ENCODE peak calls at places on chromosomes 16 and 17, in four cellular contexts. One of them, this sample, is unnamed.

GRCh38 chr17:7737601-7738000 is 20.1 kb downstream of the DNAH2 start:
- DNase-seq in AG04450: no peak
- DNase-seq in nephron progenitor cell: no peak
- DNase-seq in NCI-H748 treated with DMSO at 0.1 percent for 48 hours: no peak
- DNase-seq in this sample: no peak

GRCh38 chr16:24977673-24978065 is 37.5 kb downstream of the ARHGAP17 start:
- DNase-seq in AG04450: peak
- DNase-seq in nephron progenitor cell: no peak
- DNase-seq in NCI-H748 treated with DMSO at 0.1 percent for 48 hours: no peak
- DNase-seq in this sample: no peak

GRCh38 chr16:15781650-15782049 is 75.2 kb downstream of the MYH11 start:
- DNase-seq in AG04450: no peak
- DNase-seq in nephron progenitor cell: no peak
- DNase-seq in NCI-H748 treated with DMSO at 0.1 percent for 48 hours: no peak
- DNase-seq in this sample: no peak

GRCh38 chr16:715448-716249 is 731 bp downstream of the METRN start:
- DNase-seq in AG04450: no peak
- DNase-seq in nephron progenitor cell: peak
- DNase-seq in NCI-H748 treated with DMSO at 0.1 percent for 48 hours: no peak
- DNase-seq in this sample: no peak

GRCh38 chr17:45783593-45784292 is 377 bp upstream of the CRHR1 start:
- DNase-seq in AG04450: no peak
- DNase-seq in nephron progenitor cell: peak
- DNase-seq in NCI-H748 treated with DMSO at 0.1 percent for 48 hours: no peak
- DNase-seq in this sample: peak

GRCh38 chr16:3074860-3075545 is 9.6 kb downstream of the IL32 start:
- DNase-seq in AG04450: no peak
- DNase-seq in nephron progenitor cell: no peak
- DNase-seq in NCI-H748 treated with DMSO at 0.1 percent for 48 hours: no peak
- DNase-seq in this sample: no peak

GRCh38 chr17:57578608-57578990 is 166.5 kb downstream of the CCDC182 start:
- DNase-seq in AG04450: no peak
- DNase-seq in nephron progenitor cell: no peak
- DNase-seq in NCI-H748 treated with DMSO at 0.1 percent for 48 hours: peak
- DNase-seq in this sample: peak

GRCh38 chr17:80887639-80888175 is 103.9 kb upstream of the CHMP6 start:
- DNase-seq in AG04450: no peak
- DNase-seq in nephron progenitor cell: no peak
- DNase-seq in NCI-H748 treated with DMSO at 0.1 percent for 48 hours: no peak
- DNase-seq in this sample: no peak

GRCh38 chr16:62256406-62256805 is 220.2 kb upstream of the CDH8 start:
- DNase-seq in AG04450: no peak
- DNase-seq in nephron progenitor cell: no peak
- DNase-seq in NCI-H748 treated with DMSO at 0.1 percent for 48 hours: peak
- DNase-seq in this sample: no peak

GRCh38 chr17:31598388-31598760 is 206.9 kb downstream of the RAB11FIP4 start:
- DNase-seq in AG04450: no peak
- DNase-seq in nephron progenitor cell: no peak
- DNase-seq in NCI-H748 treated with DMSO at 0.1 percent for 48 hours: no peak
- DNase-seq in this sample: no peak

GRCh38 chr16:75244225-75244792 is 7.1 kb downstream of the BCAR1 start:
- DNase-seq in AG04450: no peak
- DNase-seq in nephron progenitor cell: no peak
- DNase-seq in NCI-H748 treated with DMSO at 0.1 percent for 48 hours: no peak
- DNase-seq in this sample: no peak

GRCh38 chr17:27917000-27917399 is 23.8 kb upstream of the LYRM9 start:
- DNase-seq in AG04450: no peak
- DNase-seq in nephron progenitor cell: no peak
- DNase-seq in NCI-H748 treated with DMSO at 0.1 percent for 48 hours: no peak
- DNase-seq in this sample: no peak

GRCh38 chr17:30920282-30920681 is 1.5 kb upstream of the ADAP2 start:
- DNase-seq in AG04450: peak
- DNase-seq in nephron progenitor cell: peak
- DNase-seq in NCI-H748 treated with DMSO at 0.1 percent for 48 hours: no peak
- DNase-seq in this sample: no peak

GRCh38 chr16:89010210-89010925 is 33.4 kb upstream of the CBFA2T3 start:
- DNase-seq in AG04450: no peak
- DNase-seq in nephron progenitor cell: no peak
- DNase-seq in NCI-H748 treated with DMSO at 0.1 percent for 48 hours: no peak
- DNase-seq in this sample: no peak

GRCh38 chr17:59488805-59489204 is 76.6 kb upstream of the DHX40 start:
- DNase-seq in AG04450: no peak
- DNase-seq in nephron progenitor cell: no peak
- DNase-seq in NCI-H748 treated with DMSO at 0.1 percent for 48 hours: no peak
- DNase-seq in this sample: no peak

GRCh38 chr16:86398622-86399021 is 111.7 kb upstream of the FOXF1 start:
- DNase-seq in AG04450: peak
- DNase-seq in nephron progenitor cell: no peak
- DNase-seq in NCI-H748 treated with DMSO at 0.1 percent for 48 hours: no peak
- DNase-seq in this sample: no peak

GRCh38 chr17:48610282-48611211 is at the start of gene HOXB7:
- DNase-seq in AG04450: no peak
- DNase-seq in nephron progenitor cell: peak
- DNase-seq in NCI-H748 treated with DMSO at 0.1 percent for 48 hours: peak
- DNase-seq in this sample: peak

GRCh38 chr16:19094542-19095365 is 19.0 kb upstream of the ITPRIPL2 start:
- DNase-seq in AG04450: no peak
- DNase-seq in nephron progenitor cell: no peak
- DNase-seq in NCI-H748 treated with DMSO at 0.1 percent for 48 hours: no peak
- DNase-seq in this sample: no peak

GRCh38 chr17:80261159-80261894 is 675 bp downstream of the RNF213 start:
- DNase-seq in AG04450: no peak
- DNase-seq in nephron progenitor cell: peak
- DNase-seq in NCI-H748 treated with DMSO at 0.1 percent for 48 hours: peak
- DNase-seq in this sample: peak

GRCh38 chr17:75832652-75833400 is 11.4 kb downstream of the UNC13D start:
- DNase-seq in AG04450: no peak
- DNase-seq in nephron progenitor cell: no peak
- DNase-seq in NCI-H748 treated with DMSO at 0.1 percent for 48 hours: no peak
- DNase-seq in this sample: no peak

GRCh38 chr17:37696366-37696765 is 48.5 kb downstream of the HNF1B start:
- DNase-seq in AG04450: no peak
- DNase-seq in nephron progenitor cell: no peak
- DNase-seq in NCI-H748 treated with DMSO at 0.1 percent for 48 hours: no peak
- DNase-seq in this sample: no peak

GRCh38 chr16:28879261-28879840 is 1.1 kb downstream of the ATP2A1 start:
- DNase-seq in AG04450: no peak
- DNase-seq in nephron progenitor cell: no peak
- DNase-seq in NCI-H748 treated with DMSO at 0.1 percent for 48 hours: peak
- DNase-seq in this sample: no peak

GRCh38 chr17:82228842-82229685 is at the start of gene SLC16A3:
- DNase-seq in AG04450: no peak
- DNase-seq in nephron progenitor cell: peak
- DNase-seq in NCI-H748 treated with DMSO at 0.1 percent for 48 hours: no peak
- DNase-seq in this sample: peak

GRCh38 chr17:17355426-17355825 is 52.3 kb downstream of the NT5M start:
- DNase-seq in AG04450: no peak
- DNase-seq in nephron progenitor cell: no peak
- DNase-seq in NCI-H748 treated with DMSO at 0.1 percent for 48 hours: no peak
- DNase-seq in this sample: peak

GRCh38 chr17:72421128-72422092 is 300.6 kb downstream of the SOX9 start:
- DNase-seq in AG04450: peak
- DNase-seq in nephron progenitor cell: no peak
- DNase-seq in NCI-H748 treated with DMSO at 0.1 percent for 48 hours: no peak
- DNase-seq in this sample: peak

GRCh38 chr17:40291311-40291710 is 3.6 kb downstream of the CDC6 start:
- DNase-seq in AG04450: no peak
- DNase-seq in nephron progenitor cell: no peak
- DNase-seq in NCI-H748 treated with DMSO at 0.1 percent for 48 hours: no peak
- DNase-seq in this sample: no peak

GRCh38 chr17:7001562-7001961 is 5.7 kb downstream of the ALOX12 start:
- DNase-seq in AG04450: no peak
- DNase-seq in nephron progenitor cell: peak
- DNase-seq in NCI-H748 treated with DMSO at 0.1 percent for 48 hours: peak
- DNase-seq in this sample: no peak

GRCh38 chr17:17214646-17215436 is 8.7 kb upstream of the PLD6 start:
- DNase-seq in AG04450: no peak
- DNase-seq in nephron progenitor cell: no peak
- DNase-seq in NCI-H748 treated with DMSO at 0.1 percent for 48 hours: no peak
- DNase-seq in this sample: no peak

GRCh38 chr16:55264949-55265348 is 59.1 kb upstream of the IRX6 start:
- DNase-seq in AG04450: no peak
- DNase-seq in nephron progenitor cell: no peak
- DNase-seq in NCI-H748 treated with DMSO at 0.1 percent for 48 hours: peak
- DNase-seq in this sample: no peak

GRCh38 chr16:57134982-57135381 is 42.6 kb downstream of the CPNE2 start:
- DNase-seq in AG04450: no peak
- DNase-seq in nephron progenitor cell: no peak
- DNase-seq in NCI-H748 treated with DMSO at 0.1 percent for 48 hours: no peak
- DNase-seq in this sample: peak

GRCh38 chr17:48488548-48489106 is 42.2 kb downstream of the HOXB1 start:
- DNase-seq in AG04450: no peak
- DNase-seq in nephron progenitor cell: no peak
- DNase-seq in NCI-H748 treated with DMSO at 0.1 percent for 48 hours: no peak
- DNase-seq in this sample: no peak

GRCh38 chr17:79786930-79787643 is 9.1 kb downstream of the CBX2 start:
- DNase-seq in AG04450: no peak
- DNase-seq in nephron progenitor cell: no peak
- DNase-seq in NCI-H748 treated with DMSO at 0.1 percent for 48 hours: no peak
- DNase-seq in this sample: no peak